ENCODE peak calls at places on chromosomes 1 and 21, in five cellular contexts. I is stimulated activated CD8-positive, alpha-beta memory T cell treated with anti-CD3 and anti-CD28 coated beads, Interleukin-15, amount 100 ng/mL, for 1 hour; K is cardiac fibroblast; O is T-helper 17 cell; J is body of pancreas. A is an unnamed sample.

GRCh38 chr1:24472527-24473251 is 29.9 kb upstream of the RCAN3 start:
- DNase-seq in I (no peak), K (no peak), J (peak), O (no peak), A (no peak)

GRCh38 chr1:185520188-185520935 is 203.3 kb upstream of the IVNS1ABP start:
- DNase-seq in I (no peak), J (no peak), K (peak), O (no peak), A (no peak)

GRCh38 chr1:183234660-183235476 is 48.8 kb downstream of the LAMC2 start:
- DNase-seq in I (no peak), J (peak), K (peak), O (no peak), A (peak)

GRCh38 chr1:183090386-183091006 is 67.3 kb downstream of the LAMC1 start:
- DNase-seq in I (no peak), J (peak), O (no peak), K (peak), A (peak)

GRCh38 chr21:32437729-32438128 is 25.2 kb downstream of the EVA1C start:
- DNase-seq in J (no peak), O (no peak), I (no peak), K (no peak), A (no peak)

GRCh38 chr1:31675161-31675560 is 28.7 kb downstream of the COL16A1 start:
- DNase-seq in K (no peak), O (no peak), I (no peak), J (no peak), A (no peak)

GRCh38 chr1:117093091-117093534 is 28.4 kb downstream of the TRIM45 start:
- DNase-seq in O (no peak), J (no peak), K (peak), I (no peak), A (no peak)

GRCh38 chr21:26453258-26453657 is 119.8 kb downstream of the CYYR1 start:
- DNase-seq in J (no peak), K (no peak), O (no peak), I (no peak), A (no peak)

GRCh38 chr1:109793486-109794318 is 30.0 kb upstream of the EPS8L3 start:
- DNase-seq in I (no peak), K (peak), J (no peak), O (peak), A (no peak)

GRCh38 chr1:151535326-151536271 is 4.5 kb upstream of the TUFT1 start:
- DNase-seq in I (no peak), J (no peak), K (peak), O (no peak), A (no peak)

GRCh38 chr1:154386643-154387352 is 18.3 kb upstream of the IL6R start:
- DNase-seq in J (no peak), I (peak), K (no peak), O (peak), A (no peak)

GRCh38 chr1:116712510-116712909 is 41.7 kb upstream of the CD2 start:
- DNase-seq in O (no peak), J (no peak), K (no peak), I (no peak), A (no peak)

GRCh38 chr1:63524166-63524565 is 841 bp downstream of the EFCAB7 start:
- DNase-seq in O (no peak), J (no peak), K (peak), I (no peak), A (no peak)

GRCh38 chr21:29366532-29366931 is 67.8 kb downstream of the BACH1 start:
- DNase-seq in I (no peak), K (no peak), O (no peak), J (no peak), A (no peak)

GRCh38 chr1:182200025-182200814 is 138.7 kb upstream of the ZNF648 start:
- DNase-seq in K (no peak), I (no peak), J (no peak), O (no peak), A (no peak)

GRCh38 chr1:152442765-152443164 is 28.7 kb upstream of the CRNN start:
- DNase-seq in O (no peak), I (no peak), K (peak), J (no peak), A (no peak)

GRCh38 chr1:19273106-19273843 is 15.3 kb downstream of the AKR7A3 start:
- DNase-seq in O (no peak), K (no peak), I (no peak), J (no peak), A (no peak)

GRCh38 chr1:150642296-150642695 is 12.9 kb upstream of the ENSA start:
- DNase-seq in O (no peak), K (no peak), J (no peak), I (no peak), A (no peak)

GRCh38 chr1:147078606-147079399 is 93.5 kb downstream of the PRKAB2 start:
- DNase-seq in K (no peak), O (no peak), J (no peak), I (no peak), A (no peak)

GRCh38 chr1:78434351-78434750 is 56.4 kb upstream of the PTGFR start:
- DNase-seq in K (no peak), J (no peak), I (no peak), O (no peak), A (no peak)

GRCh38 chr1:11934295-11935039 is at the start of gene PLOD1:
- DNase-seq in O (peak), I (peak), K (peak), J (peak), A (peak)

GRCh38 chr1:62029704-62030103 is 164.9 kb upstream of the L1TD1 start:
- DNase-seq in K (no peak), J (no peak), I (no peak), O (no peak), A (no peak)

GRCh38 chr1:152533327-152533938 is 19.2 kb downstream of the CRCT1 start:
- DNase-seq in I (no peak), J (peak), K (peak), O (no peak), A (peak)

GRCh38 chr1:107379826-107380225 is 239.0 kb downstream of the NTNG1 start:
- DNase-seq in K (no peak), I (no peak), O (no peak), J (no peak), A (no peak)

GRCh38 chr1:113429461-113430153 is 39.3 kb downstream of the MAGI3 start:
- DNase-seq in J (no peak), K (peak), O (no peak), I (no peak), A (no peak)

GRCh38 chr1:156480411-156481192 is 20.0 kb downstream of the MEF2D start:
- DNase-seq in I (peak), K (peak), J (peak), O (peak), A (no peak)

GRCh38 chr1:187646536-187647128 is 817.9 kb downstream of the PLA2G4A start:
- DNase-seq in J (no peak), O (no peak), K (no peak), I (no peak), A (no peak)

GRCh38 chr1:98323906-98324358 is 337.6 kb upstream of the SNX7 start:
- DNase-seq in K (peak), O (no peak), I (no peak), J (no peak), A (peak)

GRCh38 chr1:77282187-77282865 is 507 bp downstream of the AK5 start:
- DNase-seq in I (no peak), J (peak), O (no peak), K (peak), A (no peak)

GRCh38 chr1:92536593-92537332 is 50.0 kb upstream of the GFI1 start:
- DNase-seq in K (peak), O (no peak), I (no peak), J (no peak), A (peak)

GRCh38 chr1:36938807-36939206 is 95.5 kb downstream of the GRIK3 start:
- DNase-seq in I (no peak), J (no peak), K (no peak), O (no peak), A (no peak)

GRCh38 chr1:98325646-98326441 is 335.7 kb upstream of the SNX7 start:
- DNase-seq in K (peak), O (no peak), I (no peak), J (peak), A (peak)

GRCh38 chr1:91803133-91803532 is 82.8 kb downstream of the TGFBR3 start:
- DNase-seq in I (no peak), J (no peak), O (no peak), K (peak), A (no peak)